ENCODE peak calls at places on chromosomes 13 and 19, in four cellular contexts. One of them, this sample, is unnamed.

GRCh38 chr13:84606616-84607015 is 724.3 kb upstream of the SLITRK1 start:
- DNase-seq in kidney: no peak
- DNase-seq in hepatocyte: no peak
- DNase-seq in ascending aorta: no peak
- DNase-seq in this sample: no peak

GRCh38 chr13:30616927-30617314 is 799 bp upstream of the USPL1 start:
- DNase-seq in kidney: no peak
- DNase-seq in hepatocyte: peak; percentile 86
- DNase-seq in ascending aorta: peak; percentile 85
- DNase-seq in this sample: no peak

GRCh38 chr13:46812398-46812797 is 15.4 kb upstream of the ESD start:
- DNase-seq in kidney: no peak
- DNase-seq in hepatocyte: no peak
- DNase-seq in ascending aorta: no peak
- DNase-seq in this sample: peak; percentile 52

GRCh38 chr13:97574926-97575325 is 141.0 kb downstream of the RAP2A start:
- DNase-seq in kidney: no peak
- DNase-seq in hepatocyte: peak; percentile 33
- DNase-seq in ascending aorta: no peak
- DNase-seq in this sample: no peak

GRCh38 chr19:3367572-3368440 is 1.4 kb downstream of the NFIC start:
- DNase-seq in kidney: no peak
- DNase-seq in hepatocyte: no peak
- DNase-seq in ascending aorta: no peak
- DNase-seq in this sample: peak; percentile 92

GRCh38 chr13:82698941-82699340 is 1183.3 kb downstream of the SLITRK1 start:
- DNase-seq in kidney: no peak
- DNase-seq in hepatocyte: no peak
- DNase-seq in ascending aorta: no peak
- DNase-seq in this sample: no peak

GRCh38 chr13:110826861-110827672 is 87.8 kb downstream of the ANKRD10 start:
- DNase-seq in kidney: no peak
- DNase-seq in hepatocyte: no peak
- DNase-seq in ascending aorta: no peak
- DNase-seq in this sample: no peak

GRCh38 chr19:13051581-13052165 is 51.0 kb downstream of the LYL1 start:
- DNase-seq in kidney: peak; percentile 91
- DNase-seq in hepatocyte: peak; percentile 91
- DNase-seq in ascending aorta: peak; percentile 82
- DNase-seq in this sample: peak; percentile 73

GRCh38 chr19:13053761-13054604 is 48.7 kb downstream of the LYL1 start:
- DNase-seq in kidney: peak; percentile 96
- DNase-seq in hepatocyte: peak; percentile 85
- DNase-seq in ascending aorta: peak; percentile 93
- DNase-seq in this sample: peak; percentile 97

GRCh38 chr13:41304551-41304950 is 6.5 kb upstream of the NAA16 start:
- DNase-seq in kidney: no peak
- DNase-seq in hepatocyte: no peak
- DNase-seq in ascending aorta: no peak
- DNase-seq in this sample: no peak

GRCh38 chr19:46133101-46133627 is 8.7 kb upstream of the IGFL3 start:
- DNase-seq in kidney: no peak
- DNase-seq in hepatocyte: peak; percentile 65
- DNase-seq in ascending aorta: no peak
- DNase-seq in this sample: no peak

GRCh38 chr13:79492313-79492798 is 11.4 kb downstream of the NDFIP2 start:
- DNase-seq in kidney: no peak
- DNase-seq in hepatocyte: no peak
- DNase-seq in ascending aorta: no peak
- DNase-seq in this sample: no peak

GRCh38 chr13:26531751-26532150 is 25.7 kb upstream of the WASF3 start:
- DNase-seq in kidney: no peak
- DNase-seq in hepatocyte: no peak
- DNase-seq in ascending aorta: no peak
- DNase-seq in this sample: no peak

GRCh38 chr19:13684021-13684420 is 80.3 kb upstream of the MRI1 start:
- DNase-seq in kidney: no peak
- DNase-seq in hepatocyte: no peak
- DNase-seq in ascending aorta: no peak
- DNase-seq in this sample: no peak

GRCh38 chr19:41376241-41376997 is at the start of gene TMEM91:
- DNase-seq in kidney: peak; percentile 78
- DNase-seq in hepatocyte: peak; percentile 52
- DNase-seq in ascending aorta: no peak
- DNase-seq in this sample: peak; percentile 88

GRCh38 chr19:49491030-49491803 is 3.8 kb downstream of the RPL13A start:
- DNase-seq in kidney: no peak
- DNase-seq in hepatocyte: no peak
- DNase-seq in ascending aorta: no peak
- DNase-seq in this sample: peak; percentile 52

GRCh38 chr19:19409235-19410030 is 4.0 kb downstream of the GATAD2A start:
- DNase-seq in kidney: no peak
- DNase-seq in hepatocyte: no peak
- DNase-seq in ascending aorta: no peak
- DNase-seq in this sample: no peak

GRCh38 chr13:64248371-64249065 is 2832.9 kb upstream of the PCDH20 start:
- DNase-seq in kidney: no peak
- DNase-seq in hepatocyte: no peak
- DNase-seq in ascending aorta: no peak
- DNase-seq in this sample: no peak

GRCh38 chr13:32427852-32428580 is at the start of gene N4BP2L1:
- DNase-seq in kidney: peak; percentile 93
- DNase-seq in hepatocyte: peak; percentile 79
- DNase-seq in ascending aorta: peak; percentile 92
- DNase-seq in this sample: peak; percentile 93

GRCh38 chr13:99862243-99862642 is 109.3 kb downstream of the ZIC5 start:
- DNase-seq in kidney: no peak
- DNase-seq in hepatocyte: no peak
- DNase-seq in ascending aorta: no peak
- DNase-seq in this sample: no peak

DNA sequence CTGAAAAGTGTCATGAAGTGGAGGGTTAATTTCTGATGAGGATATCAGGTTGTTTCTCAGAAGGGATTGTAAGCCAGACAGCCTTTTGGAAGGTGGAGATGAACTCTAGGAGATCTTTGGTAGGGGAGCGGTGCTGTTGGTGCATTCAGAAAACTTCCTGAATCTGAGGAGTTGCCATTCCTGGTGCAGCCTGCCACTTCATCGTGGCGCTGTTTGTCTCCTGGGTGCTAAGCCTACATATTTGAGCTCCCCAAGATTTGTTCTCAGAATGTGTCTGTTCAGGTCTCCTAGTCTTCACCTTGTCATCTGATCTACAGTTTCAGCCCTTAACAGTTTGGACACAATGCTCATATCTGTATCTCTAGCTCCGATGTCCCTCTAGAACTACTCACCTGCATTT is 285.6 kb downstream of the MTUS2 start:
- DNase-seq in kidney: no peak
- DNase-seq in hepatocyte: peak; percentile 3
- DNase-seq in ascending aorta: no peak
- DNase-seq in this sample: no peak
- TF ChIP-seq CTCF in kidney: no peak
- TF ChIP-seq CTCF in hepatocyte: peak; percentile 13
- TF ChIP-seq CTCF in ascending aorta: no peak
- TF ChIP-seq CTCF in this sample: no peak

GRCh38 chr13:75217949-75218348 is 264.0 kb downstream of the TBC1D4 start:
- DNase-seq in kidney: no peak
- DNase-seq in hepatocyte: no peak
- DNase-seq in ascending aorta: no peak
- DNase-seq in this sample: peak; percentile 43
- TF ChIP-seq CTCF in kidney: no peak
- TF ChIP-seq CTCF in hepatocyte: no peak
- TF ChIP-seq CTCF in ascending aorta: no peak
- TF ChIP-seq CTCF in this sample: peak; percentile 43

GRCh38 chr13:94192576-94192975 is 286.9 kb downstream of the DCT start:
- DNase-seq in kidney: no peak
- DNase-seq in hepatocyte: peak; percentile 21
- DNase-seq in ascending aorta: no peak
- DNase-seq in this sample: no peak
- TF ChIP-seq CTCF in kidney: peak; percentile 45
- TF ChIP-seq CTCF in hepatocyte: peak; percentile 50
- TF ChIP-seq CTCF in ascending aorta: peak; percentile 11
- TF ChIP-seq CTCF in this sample: peak; percentile 53

GRCh38 chr13:33752631-33753030 is 65.3 kb upstream of the RFC3 start:
- DNase-seq in kidney: no peak
- DNase-seq in hepatocyte: no peak
- DNase-seq in ascending aorta: no peak
- DNase-seq in this sample: no peak

GRCh38 chr13:33757713-33758112 is 60.2 kb upstream of the RFC3 start:
- DNase-seq in kidney: no peak
- DNase-seq in hepatocyte: no peak
- DNase-seq in ascending aorta: no peak
- DNase-seq in this sample: no peak

GRCh38 chr13:33761744-33762143 is 56.2 kb upstream of the RFC3 start:
- DNase-seq in kidney: no peak
- DNase-seq in hepatocyte: no peak
- DNase-seq in ascending aorta: no peak
- DNase-seq in this sample: peak; percentile 50

GRCh38 chr13:33758113-33758512 is 59.8 kb upstream of the RFC3 start:
- DNase-seq in kidney: no peak
- DNase-seq in hepatocyte: no peak
- DNase-seq in ascending aorta: no peak
- DNase-seq in this sample: no peak

DNA sequence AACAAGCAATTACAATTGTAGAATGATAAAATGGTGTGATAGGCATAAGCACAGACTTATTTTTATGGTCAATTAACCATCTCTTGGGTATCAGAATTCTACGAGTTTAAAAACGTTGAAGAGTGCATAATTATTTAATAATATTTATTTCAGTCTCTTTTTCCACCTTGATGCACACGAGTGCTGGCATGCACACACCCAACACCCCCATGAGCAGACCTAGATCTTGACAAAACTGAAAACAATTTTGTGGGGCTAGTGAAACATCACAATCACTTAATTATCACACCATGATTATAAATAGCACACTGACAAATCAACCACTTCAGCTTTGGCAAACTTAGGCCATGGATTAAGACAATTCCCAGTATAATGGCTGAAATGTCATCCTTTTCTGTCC is 61.0 kb upstream of the RFC3 start:
- DNase-seq in kidney: no peak
- DNase-seq in hepatocyte: no peak
- DNase-seq in ascending aorta: no peak
- DNase-seq in this sample: no peak
- TF ChIP-seq CTCF in kidney: no peak
- TF ChIP-seq CTCF in hepatocyte: no peak
- TF ChIP-seq CTCF in ascending aorta: no peak
- TF ChIP-seq CTCF in this sample: no peak

GRCh38 chr19:1249990-1250298 is 1.6 kb downstream of the MIDN start:
- DNase-seq in kidney: no peak
- DNase-seq in hepatocyte: no peak
- DNase-seq in ascending aorta: no peak
- DNase-seq in this sample: no peak

GRCh38 chr19:1248454-1249297 is at the start of gene MIDN:
- DNase-seq in kidney: peak; percentile 97
- DNase-seq in hepatocyte: peak; percentile 94
- DNase-seq in ascending aorta: peak; percentile 90
- DNase-seq in this sample: peak; percentile 99

GRCh38 chr19:1249298-1249989 is 1.1 kb downstream of the MIDN start:
- DNase-seq in kidney: peak; percentile 98
- DNase-seq in hepatocyte: peak; percentile 99
- DNase-seq in ascending aorta: peak; percentile 98
- DNase-seq in this sample: peak; percentile 100

GRCh38 chr19:1245884-1246816 is 2.2 kb upstream of the MIDN start:
- DNase-seq in kidney: peak; percentile 97
- DNase-seq in hepatocyte: peak; percentile 79
- DNase-seq in ascending aorta: peak; percentile 80
- DNase-seq in this sample: no peak

GRCh38 chr19:1247747-1248453 is 483 bp upstream of the MIDN start:
- DNase-seq in kidney: peak; percentile 95
- DNase-seq in hepatocyte: peak; percentile 88
- DNase-seq in ascending aorta: peak; percentile 92
- DNase-seq in this sample: peak; percentile 96
- TF ChIP-seq CTCF in kidney: peak; percentile 4
- TF ChIP-seq CTCF in hepatocyte: peak; percentile 44
- TF ChIP-seq CTCF in ascending aorta: peak; percentile 41
- TF ChIP-seq CTCF in this sample: peak; percentile 25

DNA sequence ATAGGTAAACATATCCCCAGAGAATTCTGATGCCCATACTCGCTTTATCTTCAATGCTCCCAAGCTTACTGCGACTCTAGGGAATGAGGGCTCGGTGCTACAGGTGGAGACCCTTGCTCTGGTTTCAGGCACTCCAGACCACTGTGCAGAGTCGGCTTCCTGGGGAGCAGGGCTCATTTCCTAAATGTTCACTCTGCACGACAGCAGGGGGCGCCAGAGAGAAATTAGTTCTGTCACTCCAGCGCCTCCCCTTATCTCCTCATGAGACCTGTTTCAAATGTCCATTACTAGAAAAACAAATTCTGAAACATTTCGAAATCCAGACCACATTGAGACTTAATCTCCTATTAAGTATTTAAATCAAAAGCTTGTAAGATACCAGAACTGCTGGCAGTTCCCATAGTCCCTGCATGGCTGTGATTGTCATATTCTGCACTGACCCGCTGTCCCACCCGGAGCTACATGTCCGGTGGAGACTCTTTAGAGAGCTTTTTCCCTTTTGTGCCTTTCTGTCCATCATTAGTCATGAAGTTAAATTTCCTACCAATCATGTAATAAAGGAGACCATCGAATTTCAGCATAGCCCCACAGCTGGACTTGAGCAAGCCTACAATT is 22.4 kb downstream of the EPSTI1 start:
- DNase-seq in kidney: peak; percentile 80
- DNase-seq in hepatocyte: peak; percentile 82
- DNase-seq in ascending aorta: peak; percentile 85
- DNase-seq in this sample: no peak
- TF ChIP-seq CTCF in kidney: peak; percentile 76
- TF ChIP-seq CTCF in hepatocyte: peak; percentile 70
- TF ChIP-seq CTCF in ascending aorta: peak; percentile 62
- TF ChIP-seq CTCF in this sample: peak; percentile 86

This sample was measured in osteoblast.